ENCODE peak calls at places on chromosomes 12 and 14, in six cellular contexts. Z is prostate gland, V is HCT116, K is stomach, J is K562, A is HepG2. S is an unnamed sample.

GRCh38 chr12:105957058-105957457 is 181.7 kb downstream of the NUAK1 start:
- DNase-seq in Z (no peak), V (no peak), K (no peak), J (no peak), A (no peak), S (no peak)

GRCh38 chr12:132734206-132734605 is 23.6 kb downstream of the PGAM5 start:
- DNase-seq in Z (no peak), V (no peak), K (no peak), J (no peak), A (no peak), S (no peak)

GRCh38 chr14:88228519-88229236 is 94.4 kb downstream of the KCNK10 start:
- DNase-seq in Z (no peak), V (no peak), K (no peak), J (no peak), A (no peak), S (no peak)

GRCh38 chr14:68589447-68590232 is 203.2 kb downstream of the ZFP36L1 start:
- DNase-seq in Z (no peak), V (no peak), K (no peak), J (no peak), A (no peak), S (peak)

GRCh38 chr14:78135450-78135891 is 34.7 kb upstream of the NRXN3 start:
- DNase-seq in Z (no peak), V (no peak), K (no peak), J (peak), A (no peak), S (no peak)

GRCh38 chr12:46214668-46215429 is 54.0 kb downstream of the SLC38A1 start:
- DNase-seq in Z (no peak), V (no peak), K (peak), J (no peak), A (no peak), S (no peak)

GRCh38 chr12:58841058-58841798 is 79.1 kb downstream of the LRIG3 start:
- DNase-seq in Z (no peak), V (no peak), K (no peak), J (no peak), A (no peak), S (no peak)

GRCh38 chr12:113422929-113423669 is 919 bp downstream of the SDSL start:
- DNase-seq in Z (no peak), V (no peak), K (no peak), J (no peak), A (no peak), S (no peak)

GRCh38 chr14:56005580-56006053 is 112.6 kb upstream of the PELI2 start:
- DNase-seq in Z (no peak), V (no peak), K (no peak), J (no peak), A (no peak), S (no peak)

GRCh38 chr12:21054334-21054733 is 76.7 kb upstream of the SLCO1B1 start:
- DNase-seq in Z (no peak), V (no peak), K (no peak), J (no peak), A (no peak), S (no peak)

GRCh38 chr12:52074656-52075408 is 4.7 kb upstream of the SMIM41 start:
- DNase-seq in Z (no peak), V (no peak), K (no peak), J (no peak), A (no peak), S (no peak)

GRCh38 chr14:81679226-81679625 is 145.6 kb upstream of the SEL1L start:
- DNase-seq in Z (no peak), V (no peak), K (no peak), J (no peak), A (no peak), S (no peak)

GRCh38 chr14:73726025-73726961 is 12.1 kb upstream of the PNMA1 start:
- DNase-seq in Z (no peak), V (no peak), K (no peak), J (peak), A (no peak), S (no peak)

GRCh38 chr14:39279515-39279914 is 45.8 kb downstream of the MIA2 start:
- DNase-seq in Z (no peak), V (no peak), K (no peak), J (no peak), A (no peak), S (no peak)

GRCh38 chr12:75699728-75700496 is 188.5 kb upstream of the KRR1 start:
- DNase-seq in Z (no peak), V (no peak), K (no peak), J (no peak), A (no peak), S (no peak)

GRCh38 chr14:56125772-56126411 is 7.7 kb downstream of the PELI2 start:
- DNase-seq in Z (no peak), V (no peak), K (no peak), J (no peak), A (no peak), S (no peak)

DNA sequence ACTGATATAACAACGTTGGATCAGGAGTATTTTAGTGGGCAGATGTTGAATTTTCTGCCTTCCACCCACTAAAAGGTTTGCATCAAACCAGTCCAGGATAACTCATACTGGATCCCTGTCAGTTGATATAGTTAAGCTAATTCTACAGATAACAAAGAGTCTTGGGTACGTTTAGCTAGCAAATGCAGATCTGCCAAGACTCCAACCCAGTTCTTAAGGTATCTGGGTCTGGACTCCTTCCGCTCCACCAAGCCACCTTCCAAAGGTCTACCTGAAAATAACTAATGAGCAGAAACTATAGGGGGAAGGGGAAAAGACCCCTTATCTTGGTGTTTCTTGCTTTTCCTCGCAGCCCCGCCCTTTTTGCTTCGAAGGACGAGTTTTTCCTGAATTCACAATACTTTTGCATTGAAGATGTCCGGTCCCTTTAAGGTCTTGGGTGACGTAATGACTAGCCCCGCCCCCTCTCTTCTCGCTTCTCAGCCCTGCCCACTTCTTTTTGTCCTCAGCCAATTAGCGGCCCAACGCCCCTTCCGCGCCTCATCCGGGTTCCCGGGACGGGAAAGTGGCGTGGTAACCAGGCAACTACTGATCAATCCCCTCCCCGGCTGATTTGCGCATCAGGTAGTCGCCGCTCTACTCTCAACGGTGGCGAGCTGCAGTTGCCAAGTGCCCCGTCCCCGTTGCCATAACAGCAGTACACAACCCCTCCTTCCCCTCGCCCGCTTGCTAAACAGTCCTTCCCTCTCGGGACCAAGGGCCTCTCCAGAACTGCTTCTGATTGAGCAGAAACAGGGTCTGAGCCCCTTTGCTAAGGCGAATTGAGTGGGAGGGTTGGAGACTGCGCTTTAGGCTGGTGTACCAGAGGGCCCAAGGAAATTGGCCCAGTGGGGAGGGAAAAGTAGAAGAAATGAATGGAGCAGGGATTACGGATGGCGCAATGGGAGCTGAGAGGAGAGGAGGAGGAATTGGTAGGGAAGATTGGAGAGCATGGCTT is at the start of gene LRRC23:
- DNase-seq in Z (peak), V (peak), K (peak), J (peak), A (peak), S (peak)
- TF ChIP-seq POLR2AphosphoS5 in Z (peak), V (peak), K (peak), J (no peak), A (peak), S (peak)

DNA sequence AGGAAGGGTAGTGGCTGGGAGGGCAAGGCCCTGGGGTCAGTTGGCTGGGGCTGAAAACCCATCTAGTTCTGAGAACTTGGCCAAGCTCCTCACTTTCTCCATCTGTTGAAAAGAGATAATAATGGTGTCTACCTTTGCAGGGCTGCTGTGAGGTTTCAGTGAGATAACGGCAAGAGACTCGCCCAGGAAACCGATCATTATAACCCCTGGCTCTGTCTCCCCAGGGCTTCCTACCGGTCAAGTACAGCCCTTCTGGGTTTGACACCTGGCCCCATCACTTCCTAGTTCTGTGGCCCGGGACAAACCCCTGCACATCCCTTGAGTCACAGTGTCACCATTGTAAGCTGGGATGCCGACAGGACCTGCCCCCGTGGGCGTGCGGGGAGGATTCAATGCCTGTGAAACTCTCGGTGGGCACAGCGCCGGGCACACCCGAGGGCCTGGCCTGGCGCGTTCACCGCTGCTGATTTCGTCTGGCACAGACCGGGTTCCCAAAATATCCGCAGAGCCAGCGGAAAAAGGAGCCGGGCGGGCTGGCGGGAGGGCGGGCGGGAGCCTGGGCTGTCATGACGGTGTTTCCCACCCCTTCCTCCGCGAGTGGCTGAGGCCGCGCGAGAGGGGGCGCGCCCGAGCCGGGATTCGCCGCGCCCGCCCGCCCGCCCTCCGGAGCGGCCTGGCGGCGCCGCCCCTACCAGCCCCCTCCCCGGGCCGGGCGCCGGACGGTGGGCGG is 4.5 kb downstream of the KMT5A start:
- DNase-seq in Z (peak), V (no peak), K (peak), J (peak), A (peak), S (peak)
- TF ChIP-seq CTCF in Z (peak), V (no peak), K (no peak), J (no peak), A (peak), S (no peak)

DNA sequence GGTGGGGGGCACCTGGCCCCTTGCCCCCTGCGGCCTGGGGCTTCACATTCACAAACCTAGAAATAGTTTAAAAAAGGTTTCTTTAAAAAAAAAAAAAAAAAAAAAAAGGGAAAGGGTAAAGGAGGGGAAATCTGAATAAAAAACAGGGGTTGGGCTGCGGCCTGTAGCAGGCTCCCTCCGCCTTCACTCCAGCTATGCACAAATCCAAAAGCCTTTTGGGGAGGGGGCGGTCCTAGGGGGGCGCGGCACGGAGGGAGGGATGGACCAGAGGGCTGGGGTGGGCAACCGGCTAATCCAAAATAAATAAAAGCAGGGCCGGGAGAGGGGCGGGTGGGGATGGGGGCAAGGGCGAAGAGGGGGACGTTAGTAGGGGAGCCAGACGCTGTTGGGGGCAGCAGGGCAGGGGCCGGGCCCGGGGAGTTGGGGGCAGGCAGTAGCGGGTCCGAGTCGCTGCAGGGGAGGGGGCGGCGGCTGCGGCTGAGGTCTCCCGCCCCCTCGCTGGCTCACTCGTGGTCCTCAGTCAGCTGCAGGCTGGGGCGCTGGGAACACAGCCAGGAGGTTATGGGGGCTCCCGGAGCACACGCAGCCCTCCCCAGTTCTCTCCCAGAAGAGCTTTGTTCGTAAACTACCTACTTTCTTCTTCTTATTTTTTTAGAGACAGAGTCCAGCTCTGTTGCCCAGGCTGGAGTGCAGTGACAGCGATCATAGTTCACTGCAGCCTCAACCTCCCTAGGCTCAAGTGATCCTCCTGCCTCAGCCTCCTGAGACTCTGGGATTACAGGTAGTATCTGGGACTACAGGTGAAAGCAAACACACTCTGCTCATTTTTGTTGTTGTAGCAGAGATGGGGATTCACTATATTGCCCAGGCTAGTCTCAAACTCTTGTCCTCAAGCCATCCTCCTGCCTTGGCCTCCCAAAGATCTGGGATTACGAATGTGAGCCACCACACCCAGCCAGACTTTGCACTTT is 15.3 kb upstream of the PLA2G1B start:
- DNase-seq in Z (no peak), V (no peak), K (no peak), J (no peak), A (no peak), S (no peak)
- TF ChIP-seq POLR2AphosphoS5 in Z (no peak), V (no peak), K (no peak), J (no peak), A (no peak), S (no peak)

GRCh38 chr12:49369723-49370145 is 2.5 kb downstream of the SPATS2 start:
- DNase-seq in Z (no peak), V (no peak), K (peak), J (peak), A (peak), S (no peak)
- TF ChIP-seq CTCF in Z (no peak), V (peak), K (no peak), J (peak), A (peak), S (peak)

DNA sequence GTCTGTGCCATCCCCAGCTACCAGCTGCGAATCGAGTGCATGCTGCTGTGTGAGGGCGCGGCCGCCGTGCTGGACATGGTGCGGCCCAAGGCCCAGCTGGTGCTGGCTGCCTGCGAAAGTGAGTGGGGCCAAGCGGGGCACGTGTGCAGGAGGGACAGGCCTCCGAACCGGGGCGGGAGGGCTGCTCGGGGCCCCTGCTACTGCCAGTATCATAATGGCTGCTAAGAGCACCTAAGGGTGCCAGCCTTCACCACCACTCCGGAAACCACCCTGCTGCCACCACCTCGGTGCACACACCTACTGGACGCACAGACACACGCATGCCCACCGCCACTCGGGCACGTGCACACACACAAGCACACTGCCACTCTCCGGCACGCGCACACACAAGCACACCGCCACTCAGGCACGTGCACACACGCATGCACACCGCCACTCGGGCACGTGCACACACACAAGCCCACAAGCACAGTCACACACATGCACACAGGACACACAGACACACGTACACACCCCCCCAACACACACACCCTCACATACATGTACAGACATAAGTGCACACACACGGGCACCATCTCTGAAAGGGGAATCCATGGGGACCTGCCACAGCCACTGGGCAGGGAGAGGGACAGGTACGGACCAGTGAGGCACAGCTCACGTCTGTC is 13.8 kb upstream of the ADSS1 start:
- DNase-seq in Z (no peak), V (no peak), K (no peak), J (no peak), A (no peak), S (no peak)
- TF ChIP-seq POLR2AphosphoS5 in Z (no peak), V (no peak), K (no peak), J (no peak), A (no peak), S (no peak)

GRCh38 chr12:8609061-8609570 is 3.5 kb downstream of the AICDA start:
- DNase-seq in Z (no peak), V (peak), K (no peak), J (no peak), A (peak), S (no peak)

GRCh38 chr12:8605057-8605456 is 7.6 kb downstream of the AICDA start:
- DNase-seq in Z (no peak), V (no peak), K (no peak), J (no peak), A (no peak), S (no peak)

GRCh38 chr12:8603858-8604257 is 8.8 kb downstream of the AICDA start:
- DNase-seq in Z (no peak), V (no peak), K (no peak), J (no peak), A (no peak), S (no peak)
- TF ChIP-seq CTCF in Z (no peak), V (peak), K (no peak), J (peak), A (no peak), S (no peak)